ENCODE peak calls at places on chromosomes 13 and 19, in four cellular contexts. E is fibroblast of villous mesenchyme, O is Caco-2, G is lower leg skin. W is an unnamed sample.

GRCh38 chr13:29758591-29759114 is 91.8 kb downstream of the UBL3 start:
- DNase-seq in O (no peak), E (peak; percentile 23), G (no peak), W (no peak)

GRCh38 chr19:3034194-3034844 is 5.2 kb upstream of the TLE2 start:
- DNase-seq in E (peak; percentile 72), G (no peak), O (no peak), W (peak; percentile 47)

GRCh38 chr13:33033361-33033812 is 17.2 kb downstream of the KL start:
- DNase-seq in G (no peak), E (peak; percentile 45), O (no peak), W (no peak)

GRCh38 chr13:24159921-24160324 is 597 bp upstream of the SPATA13 start:
- DNase-seq in G (no peak), E (no peak), O (no peak), W (no peak)

GRCh38 chr19:31331536-31331935 is 17.7 kb downstream of the TSHZ3 start:
- DNase-seq in G (no peak), E (no peak), O (no peak), W (no peak)

GRCh38 chr13:50365300-50365682 is 350.0 kb downstream of the KCNRG start:
- DNase-seq in G (no peak), O (no peak), E (no peak), W (no peak)

GRCh38 chr13:27201661-27202060 is 30.1 kb upstream of the USP12 start:
- DNase-seq in G (no peak), O (no peak), E (no peak), W (no peak)

GRCh38 chr19:5225486-5226345 is 114.9 kb downstream of the PTPRS start:
- DNase-seq in E (no peak), G (no peak), O (peak; percentile 49), W (no peak)

GRCh38 chr19:5480427-5480836 is 25.2 kb downstream of the ZNRF4 start:
- DNase-seq in G (no peak), E (peak; percentile 16), O (peak; percentile 51), W (no peak)

GRCh38 chr19:17202249-17202648 is 12.9 kb upstream of the USE1 start:
- DNase-seq in G (no peak), E (no peak), O (no peak), W (no peak)

GRCh38 chr13:39350461-39350881 is 252.5 kb downstream of the LHFPL6 start:
- DNase-seq in E (no peak), O (no peak), G (no peak), W (peak; percentile 33)

GRCh38 chr19:55146648-55147218 is 2.3 kb downstream of the TNNT1 start:
- DNase-seq in E (no peak), O (peak; percentile 72), G (no peak), W (no peak)

GRCh38 chr19:46218160-46218559 is 11.4 kb upstream of the IGFL1 start:
- DNase-seq in O (peak; percentile 68), G (no peak), E (peak; percentile 35), W (peak; percentile 32)

GRCh38 chr13:44576396-44577235 is 486 bp upstream of the TSC22D1 start:
- DNase-seq in E (peak; percentile 4), G (no peak), O (no peak), W (no peak)

DNA sequence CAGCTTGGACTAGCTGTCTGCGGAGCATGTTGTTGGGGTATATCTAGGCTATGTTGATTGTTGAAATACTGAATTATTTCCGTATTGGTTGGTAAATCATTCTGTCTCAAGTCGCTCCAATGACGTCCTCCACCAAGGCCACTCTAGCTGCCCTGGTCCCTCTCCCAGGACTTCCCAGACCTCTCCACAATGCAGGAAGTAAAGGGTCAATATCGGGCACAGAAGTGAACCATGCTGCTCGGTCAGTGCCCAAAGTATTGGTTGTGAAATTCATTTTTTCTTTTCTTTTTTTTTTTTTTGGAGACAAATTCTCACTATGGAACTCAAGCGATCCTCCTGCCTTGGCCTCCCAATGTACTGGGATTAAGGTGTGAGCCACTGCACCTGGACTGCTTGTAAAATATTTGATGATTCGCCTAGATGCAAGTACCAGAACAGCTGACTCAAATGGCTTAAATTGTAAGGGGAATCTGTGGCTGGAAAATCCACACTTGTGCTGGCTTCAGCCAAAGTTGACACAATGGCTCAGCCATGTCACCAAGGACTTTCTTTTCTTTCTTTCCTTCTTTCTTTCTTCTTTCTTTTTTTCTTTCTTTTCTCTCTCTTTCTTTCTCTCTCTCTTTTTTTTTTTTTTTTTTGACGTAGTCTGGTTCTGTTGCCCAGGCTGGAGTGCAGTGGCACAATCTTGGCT is 43.7 kb downstream of the NUMBL start:
- DNase-seq in G (no peak), E (no peak), O (no peak), W (no peak)
- H3K4me3 ChIP-seq in G (no peak overlapping the region), E (peak overlapping the region; percentile 19), O (peak overlapping the region; percentile 29), W (no peak overlapping the region)

DNA sequence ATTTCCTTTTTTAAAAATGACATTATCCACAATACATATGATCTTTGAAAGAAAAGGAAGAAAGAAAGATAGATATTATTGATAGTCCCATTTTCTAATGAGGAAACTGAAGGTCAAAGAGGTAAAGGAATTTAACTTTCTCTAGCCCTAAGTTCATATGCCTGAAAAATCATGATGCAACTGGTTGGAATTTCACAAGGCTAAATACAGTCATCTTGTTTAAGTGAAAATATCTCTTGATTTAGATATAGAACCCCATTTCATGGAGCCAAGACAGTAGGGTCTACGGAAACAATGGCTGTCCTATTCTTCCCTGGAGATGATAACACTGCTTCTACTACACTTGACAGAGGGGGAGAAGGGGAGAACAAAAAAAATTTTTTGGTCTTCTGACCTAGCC is 366.2 kb downstream of the DNAJC15 start:
- DNase-seq in O (no peak), E (peak; percentile 53), G (no peak), W (peak; percentile 60)
- TF ChIP-seq CTCF in O (no peak), E (no peak), G (no peak), W (no peak)

GRCh38 chr19:57935731-57936130 is 529 bp upstream of the ZNF418 start:
- DNase-seq in G (no peak), E (no peak), O (no peak), W (no peak)
- H3K4me3 ChIP-seq in G (no peak overlapping the region), E (no peak overlapping the region), O (no peak overlapping the region), W (no peak overlapping the region)

DNA sequence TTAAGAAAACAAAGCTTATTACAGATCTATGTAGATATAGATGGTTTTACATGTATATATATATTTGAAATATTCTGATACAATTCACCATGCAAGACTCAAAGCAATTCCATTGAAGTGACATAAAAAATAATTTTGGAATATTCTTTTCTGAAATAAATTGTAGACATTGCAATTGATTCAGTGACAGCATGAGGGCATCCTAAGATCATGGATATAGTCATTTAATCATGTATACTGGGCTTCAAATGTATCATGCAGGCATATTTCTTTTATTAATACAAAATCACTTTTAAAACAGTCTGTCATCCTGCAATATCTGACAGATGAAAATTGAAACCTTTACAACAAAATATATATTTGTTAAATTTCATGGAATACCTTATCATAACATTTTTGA is 286.7 kb upstream of the SLITRK6 start:
- DNase-seq in E (no peak), G (no peak), O (no peak), W (no peak)
- TF ChIP-seq CTCF in E (no peak), G (no peak), O (no peak), W (no peak)

GRCh38 chr13:47904239-47904638 is 96.8 kb downstream of the SUCLA2 start:
- DNase-seq in O (no peak), E (no peak), G (no peak), W (no peak)
- H3K4me3 ChIP-seq in O (no peak overlapping the region), E (peak overlapping the region; percentile 36), G (no peak overlapping the region), W (no peak overlapping the region)

GRCh38 chr19:10830370-10830769 is 5.6 kb downstream of the TMED1 start:
- DNase-seq in G (no peak), E (no peak), O (no peak), W (no peak)

GRCh38 chr19:10829967-10830366 is 6.0 kb downstream of the TMED1 start:
- DNase-seq in E (no peak), O (no peak), G (no peak), W (no peak)

GRCh38 chr19:10826846-10827245 is 9.2 kb downstream of the TMED1 start:
- DNase-seq in G (no peak), O (no peak), E (no peak), W (no peak)

GRCh38 chr19:10830941-10831779 is 4.9 kb downstream of the TMED1 start:
- DNase-seq in E (no peak), G (no peak), O (no peak), W (no peak)

GRCh38 chr19:10828981-10829821 is 6.8 kb downstream of the TMED1 start:
- DNase-seq in O (peak; percentile 27), E (no peak), G (no peak), W (no peak)
- TF ChIP-seq CTCF in O (peak; percentile 10), E (peak; percentile 12), G (no peak), W (peak; percentile 11)